ENCODE peak calls at places on chromosomes 7 and 10, in six cellular contexts. One of them, this sample, is unnamed.

GRCh38 chr10:128870830-128871597 is 596.0 kb upstream of the MGMT start:
- DNase-seq in astrocyte of the spinal cord: no peak
- DNase-seq in lower lobe of right lung: no peak
- DNase-seq in A549: no peak
- DNase-seq in WTC11: no peak
- DNase-seq in Caco-2: no peak
- DNase-seq in this sample: no peak

GRCh38 chr10:70118196-70118595 is 14.4 kb downstream of the AIFM2 start:
- DNase-seq in astrocyte of the spinal cord: no peak
- DNase-seq in lower lobe of right lung: no peak
- DNase-seq in A549: no peak
- DNase-seq in WTC11: no peak
- DNase-seq in Caco-2: no peak
- DNase-seq in this sample: no peak

GRCh38 chr10:124601431-124602120 is 140.0 kb downstream of the LHPP start:
- DNase-seq in astrocyte of the spinal cord: no peak
- DNase-seq in lower lobe of right lung: no peak
- DNase-seq in A549: no peak
- DNase-seq in WTC11: no peak
- DNase-seq in Caco-2: no peak
- DNase-seq in this sample: no peak

GRCh38 chr10:7901261-7901660 is 83.0 kb downstream of the TAF3 start:
- DNase-seq in astrocyte of the spinal cord: no peak
- DNase-seq in lower lobe of right lung: no peak
- DNase-seq in A549: no peak
- DNase-seq in WTC11: no peak
- DNase-seq in Caco-2: no peak
- DNase-seq in this sample: no peak

GRCh38 chr7:51262796-51263519 is 53.7 kb downstream of the COBL start:
- DNase-seq in astrocyte of the spinal cord: no peak
- DNase-seq in lower lobe of right lung: no peak
- DNase-seq in A549: no peak
- DNase-seq in WTC11: no peak
- DNase-seq in Caco-2: no peak
- DNase-seq in this sample: no peak

GRCh38 chr10:73920084-73920483 is 9.2 kb downstream of the PLAU start:
- DNase-seq in astrocyte of the spinal cord: no peak
- DNase-seq in lower lobe of right lung: no peak
- DNase-seq in A549: no peak
- DNase-seq in WTC11: no peak
- DNase-seq in Caco-2: no peak
- DNase-seq in this sample: no peak

GRCh38 chr10:93079663-93080349 is 6.1 kb downstream of the CYP26A1 start:
- DNase-seq in astrocyte of the spinal cord: no peak
- DNase-seq in lower lobe of right lung: no peak
- DNase-seq in A549: no peak
- DNase-seq in WTC11: no peak
- DNase-seq in Caco-2: no peak
- DNase-seq in this sample: no peak

GRCh38 chr10:62501547-62501946 is 127.4 kb downstream of the ZNF365 start:
- DNase-seq in astrocyte of the spinal cord: no peak
- DNase-seq in lower lobe of right lung: no peak
- DNase-seq in A549: no peak
- DNase-seq in WTC11: no peak
- DNase-seq in Caco-2: no peak
- DNase-seq in this sample: peak

GRCh38 chr10:101234333-101234732 is 5.1 kb upstream of the LBX1 start:
- DNase-seq in astrocyte of the spinal cord: no peak
- DNase-seq in lower lobe of right lung: no peak
- DNase-seq in A549: no peak
- DNase-seq in WTC11: no peak
- DNase-seq in Caco-2: no peak
- DNase-seq in this sample: no peak

GRCh38 chr10:117454502-117454901 is 79.3 kb upstream of the PDZD8 start:
- DNase-seq in astrocyte of the spinal cord: no peak
- DNase-seq in lower lobe of right lung: no peak
- DNase-seq in A549: no peak
- DNase-seq in WTC11: no peak
- DNase-seq in Caco-2: no peak
- DNase-seq in this sample: peak

GRCh38 chr7:32586291-32587221 is 91.3 kb downstream of the AVL9 start:
- DNase-seq in astrocyte of the spinal cord: peak
- DNase-seq in lower lobe of right lung: no peak
- DNase-seq in A549: peak
- DNase-seq in WTC11: no peak
- DNase-seq in Caco-2: no peak
- DNase-seq in this sample: peak

GRCh38 chr10:88411772-88412349 is 171.3 kb downstream of the RNLS start:
- DNase-seq in astrocyte of the spinal cord: no peak
- DNase-seq in lower lobe of right lung: no peak
- DNase-seq in A549: no peak
- DNase-seq in WTC11: no peak
- DNase-seq in Caco-2: no peak
- DNase-seq in this sample: no peak

GRCh38 chr10:98713586-98713985 is 266.9 kb upstream of the HPS1 start:
- DNase-seq in astrocyte of the spinal cord: no peak
- DNase-seq in lower lobe of right lung: no peak
- DNase-seq in A549: no peak
- DNase-seq in WTC11: no peak
- DNase-seq in Caco-2: no peak
- DNase-seq in this sample: no peak

DNA sequence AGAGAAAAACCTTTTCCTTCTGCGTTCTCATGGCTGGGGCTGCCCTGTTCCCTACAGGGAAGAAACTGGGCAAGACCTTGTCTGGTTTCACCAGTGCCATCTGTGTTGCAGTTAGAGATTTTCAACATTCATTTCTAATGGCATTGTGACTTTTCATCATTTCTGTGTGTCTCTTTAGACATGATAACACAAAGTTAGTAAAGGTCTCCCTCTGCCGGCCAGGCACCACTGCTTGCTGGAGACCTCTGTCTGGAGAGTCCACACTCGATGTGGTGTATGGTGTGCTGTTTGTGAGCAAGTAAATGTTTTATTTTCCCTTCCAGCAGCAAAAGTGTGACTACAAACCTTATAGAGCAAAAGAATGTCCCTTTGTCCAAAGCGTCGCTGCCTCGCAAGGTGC is 213.5 kb downstream of the PAXIP1 start:
- DNase-seq in astrocyte of the spinal cord: no peak
- DNase-seq in lower lobe of right lung: no peak
- DNase-seq in A549: peak
- DNase-seq in WTC11: no peak
- DNase-seq in Caco-2: no peak
- DNase-seq in this sample: no peak
- TF ChIP-seq CTCF in astrocyte of the spinal cord: no peak
- TF ChIP-seq CTCF in lower lobe of right lung: no peak
- TF ChIP-seq CTCF in A549: peak
- TF ChIP-seq CTCF in WTC11: no peak
- TF ChIP-seq CTCF in Caco-2: peak
- TF ChIP-seq CTCF in this sample: no peak

DNA sequence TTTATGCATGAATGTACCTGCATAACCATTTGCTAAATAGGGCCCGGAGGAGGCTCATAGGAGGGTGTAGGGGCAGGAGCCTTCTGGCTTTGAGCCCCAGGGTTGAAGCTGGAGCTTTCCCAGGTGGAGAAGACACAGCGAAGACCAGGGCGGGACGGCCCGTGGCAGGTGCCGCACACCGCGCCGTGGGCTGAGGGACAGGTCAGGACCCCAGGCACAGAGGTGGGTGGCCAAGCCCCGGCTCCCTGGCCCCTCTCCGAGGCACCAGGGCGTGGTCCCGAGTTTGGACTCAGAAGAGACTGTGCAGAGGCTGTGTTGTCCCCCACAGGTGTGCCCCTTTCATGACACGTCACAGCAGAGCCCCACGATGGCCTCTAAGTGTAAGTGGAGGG is 56.5 kb downstream of the PWWP2B start:
- DNase-seq in astrocyte of the spinal cord: no peak
- DNase-seq in lower lobe of right lung: no peak
- DNase-seq in A549: no peak
- DNase-seq in WTC11: no peak
- DNase-seq in Caco-2: no peak
- DNase-seq in this sample: no peak
- TF ChIP-seq CTCF in astrocyte of the spinal cord: no peak
- TF ChIP-seq CTCF in lower lobe of right lung: peak
- TF ChIP-seq CTCF in A549: no peak
- TF ChIP-seq CTCF in WTC11: no peak
- TF ChIP-seq CTCF in Caco-2: no peak
- TF ChIP-seq CTCF in this sample: no peak

GRCh38 chr7:1438821-1439220 is 20.4 kb downstream of the MICALL2 start:
- DNase-seq in astrocyte of the spinal cord: no peak
- DNase-seq in lower lobe of right lung: no peak
- DNase-seq in A549: no peak
- DNase-seq in WTC11: no peak
- DNase-seq in Caco-2: no peak
- DNase-seq in this sample: no peak

GRCh38 chr7:1440620-1441019 is 18.6 kb downstream of the MICALL2 start:
- DNase-seq in astrocyte of the spinal cord: no peak
- DNase-seq in lower lobe of right lung: no peak
- DNase-seq in A549: no peak
- DNase-seq in WTC11: no peak
- DNase-seq in Caco-2: no peak
- DNase-seq in this sample: no peak

GRCh38 chr7:1441615-1442354 is 17.5 kb downstream of the MICALL2 start:
- DNase-seq in astrocyte of the spinal cord: no peak
- DNase-seq in lower lobe of right lung: no peak
- DNase-seq in A549: no peak
- DNase-seq in WTC11: no peak
- DNase-seq in Caco-2: no peak
- DNase-seq in this sample: no peak

GRCh38 chr7:1438208-1438607 is 21.1 kb downstream of the MICALL2 start:
- DNase-seq in astrocyte of the spinal cord: no peak
- DNase-seq in lower lobe of right lung: no peak
- DNase-seq in A549: no peak
- DNase-seq in WTC11: no peak
- DNase-seq in Caco-2: no peak
- DNase-seq in this sample: no peak

GRCh38 chr7:1439373-1440363 is 19.6 kb downstream of the MICALL2 start:
- DNase-seq in astrocyte of the spinal cord: no peak
- DNase-seq in lower lobe of right lung: no peak
- DNase-seq in A549: no peak
- DNase-seq in WTC11: no peak
- DNase-seq in Caco-2: no peak
- DNase-seq in this sample: no peak
- TF ChIP-seq CTCF in astrocyte of the spinal cord: peak
- TF ChIP-seq CTCF in lower lobe of right lung: no peak
- TF ChIP-seq CTCF in A549: no peak
- TF ChIP-seq CTCF in WTC11: no peak
- TF ChIP-seq CTCF in Caco-2: peak
- TF ChIP-seq CTCF in this sample: no peak

GRCh38 chr7:121605297-121605640 is 209.2 kb upstream of the FAM3C start:
- DNase-seq in astrocyte of the spinal cord: peak
- DNase-seq in lower lobe of right lung: no peak
- DNase-seq in A549: no peak
- DNase-seq in WTC11: no peak
- DNase-seq in Caco-2: no peak
- DNase-seq in this sample: peak
- TF ChIP-seq CTCF in astrocyte of the spinal cord: peak
- TF ChIP-seq CTCF in lower lobe of right lung: no peak
- TF ChIP-seq CTCF in A549: no peak
- TF ChIP-seq CTCF in WTC11: no peak
- TF ChIP-seq CTCF in Caco-2: peak
- TF ChIP-seq CTCF in this sample: peak